ENCODE peak calls at places on chromosomes 3 and 15, in four cellular contexts. H is AG10803, O is A549, J is Calu3. N is an unnamed sample.

GRCh38 chr15:37793851-37794250 is 140.6 kb upstream of the TMCO5A start:
- DNase-seq in H (no peak), O (no peak), J (no peak), N (no peak)

GRCh38 chr3:111929484-111929883 is 49.3 kb upstream of the ABHD10 start:
- DNase-seq in H (no peak), O (no peak), J (no peak), N (no peak)

GRCh38 chr3:161640201-161640600 is 143.6 kb downstream of the OTOL1 start:
- DNase-seq in H (no peak), O (no peak), J (no peak), N (no peak)

GRCh38 chr15:65032823-65033537 is 3.5 kb upstream of the MTFMT start:
- DNase-seq in H (peak; percentile 53), O (peak; percentile 96), J (peak; percentile 73), N (peak; percentile 84)

GRCh38 chr3:32460031-32460749 is 42.5 kb downstream of the CMTM6 start:
- DNase-seq in H (no peak), O (no peak), J (no peak), N (no peak)

GRCh38 chr3:69746119-69746518 is 6.9 kb downstream of the MITF start:
- DNase-seq in H (no peak), O (no peak), J (no peak), N (no peak)

GRCh38 chr3:149224736-149225594 is 3.3 kb upstream of the CP start:
- DNase-seq in H (peak; percentile 77), O (peak; percentile 86), J (peak; percentile 73), N (peak; percentile 87)

GRCh38 chr15:90143176-90143655 is 40.9 kb upstream of the IDH2 start:
- DNase-seq in H (no peak), O (peak; percentile 88), J (peak; percentile 91), N (peak; percentile 69)

GRCh38 chr3:168881804-168882203 is 781.7 kb downstream of the MECOM start:
- DNase-seq in H (no peak), O (peak; percentile 41), J (no peak), N (no peak)

GRCh38 chr3:157029365-157029790 is 130.6 kb downstream of the CCNL1 start:
- DNase-seq in H (no peak), O (no peak), J (no peak), N (no peak)

GRCh38 chr3:69787436-69788168 is 48.3 kb downstream of the MITF start:
- DNase-seq in H (peak; percentile 69), O (peak; percentile 28), J (no peak), N (peak; percentile 56)

GRCh38 chr3:12750658-12751071 is 8.4 kb downstream of the TMEM40 start:
- DNase-seq in H (peak; percentile 96), O (no peak), J (no peak), N (peak; percentile 79)

GRCh38 chr15:92391640-92392039 is 2.0 kb upstream of the ST8SIA2 start:
- DNase-seq in H (peak; percentile 53), O (peak; percentile 76), J (peak; percentile 35), N (peak; percentile 51)

GRCh38 chr15:43828061-43828657 is 1.4 kb downstream of the WDR76 start:
- DNase-seq in H (peak; percentile 20), O (no peak), J (no peak), N (peak; percentile 6)

GRCh38 chr3:9238727-9239295 is 10.6 kb downstream of the SRGAP3 start:
- DNase-seq in H (no peak), O (no peak), J (no peak), N (no peak)

GRCh38 chr15:59691194-59691805 is 2.2 kb upstream of the BNIP2 start:
- DNase-seq in H (peak; percentile 54), O (peak; percentile 70), J (peak; percentile 66), N (peak; percentile 63)

GRCh38 chr3:126211569-126211968 is 31.2 kb upstream of the ALDH1L1 start:
- DNase-seq in H (no peak), O (no peak), J (peak; percentile 56), N (no peak)

GRCh38 chr15:48395532-48396011 is 64.3 kb downstream of the DUT start:
- DNase-seq in H (peak; percentile 99), O (no peak), J (no peak), N (no peak)

GRCh38 chr3:148975277-148975676 is 16.1 kb upstream of the GYG1 start:
- DNase-seq in H (no peak), O (peak; percentile 24), J (no peak), N (no peak)

GRCh38 chr3:35965908-35966307 is 326.6 kb downstream of the ARPP21 start:
- DNase-seq in H (peak; percentile 51), O (peak; percentile 49), J (peak; percentile 7), N (peak; percentile 42)

GRCh38 chr15:64982472-64982871 is 7.2 kb downstream of the SPG21 start:
- DNase-seq in H (peak; percentile 69), O (no peak), J (no peak), N (no peak)

GRCh38 chr15:28890711-28891495 is 5.1 kb downstream of the APBA2 start:
- DNase-seq in H (peak; percentile 17), O (no peak), J (no peak), N (no peak)

GRCh38 chr3:48215876-48216275 is 7.4 kb upstream of the CAMP start:
- DNase-seq in H (no peak), O (no peak), J (no peak), N (no peak)

GRCh38 chr3:29186131-29186599 is 94.7 kb upstream of the RBMS3 start:
- DNase-seq in H (peak; percentile 98), O (peak; percentile 19), J (no peak), N (peak; percentile 28)

GRCh38 chr3:1087066-1087555 is 5.7 kb upstream of the CNTN6 start:
- DNase-seq in H (peak; percentile 94), O (no peak), J (peak; percentile 61), N (peak; percentile 36)

GRCh38 chr3:178117641-178118040 is 418.6 kb upstream of the KCNMB2 start:
- DNase-seq in H (no peak), O (no peak), J (no peak), N (peak; percentile 3)

GRCh38 chr15:67504796-67505195 is 16.1 kb upstream of the C15orf61 start:
- DNase-seq in H (peak; percentile 95), O (no peak), J (no peak), N (peak; percentile 48)

GRCh38 chr15:71153823-71154524 is 38.7 kb downstream of the THSD4 start:
- DNase-seq in H (peak; percentile 27), O (no peak), J (no peak), N (no peak)

GRCh38 chr3:128317698-128318231 is 148.9 kb downstream of the DNAJB8 start:
- DNase-seq in H (no peak), O (no peak), J (no peak), N (no peak)

GRCh38 chr15:40282870-40283614 is at the start of gene ANKRD63:
- DNase-seq in H (no peak), O (no peak), J (no peak), N (no peak)

GRCh38 chr3:116001063-116001765 is 377.9 kb downstream of the GAP43 start:
- DNase-seq in H (peak; percentile 57), O (no peak), J (no peak), N (no peak)

GRCh38 chr3:58668247-58668646 is 1.7 kb upstream of the FAM3D start:
- DNase-seq in H (no peak), O (no peak), J (no peak), N (no peak)

GRCh38 chr3:123773681-123774431 is 110.3 kb downstream of the MYLK start:
- DNase-seq in H (peak; percentile 98), O (no peak), J (no peak), N (no peak)

GRCh38 chr3:74992898-74993297 is 378.4 kb upstream of the CNTN3 start:
- DNase-seq in H (no peak), O (no peak), J (no peak), N (no peak)

GRCh38 chr3:71975573-71975972 is 190.6 kb upstream of the PROK2 start:
- DNase-seq in H (no peak), O (no peak), J (no peak), N (no peak)

GRCh38 chr3:150765949-150766720 is 3.2 kb upstream of the SIAH2 start:
- DNase-seq in H (peak; percentile 61), O (no peak), J (no peak), N (no peak)

DNA sequence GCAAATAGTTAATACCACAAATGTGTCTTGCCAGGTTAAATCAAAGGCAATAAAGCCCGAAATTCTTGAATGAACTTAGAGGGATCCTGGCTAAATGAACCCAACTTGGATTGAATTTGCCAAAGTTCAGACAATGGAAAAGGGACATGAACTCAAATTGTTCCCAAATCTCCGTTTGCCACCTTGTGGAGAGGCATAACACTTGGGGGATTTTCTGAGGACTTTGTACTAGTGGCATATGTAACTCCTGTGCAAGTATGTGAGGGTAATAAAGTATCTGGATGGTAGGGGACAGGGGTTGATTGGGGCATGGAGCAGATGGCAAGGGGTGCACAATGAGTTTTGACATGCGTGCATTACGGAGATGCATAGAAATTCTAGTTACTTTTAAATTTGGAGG is 1.3 kb upstream of the TCAIM start:
- DNase-seq in H (peak; percentile 5), O (no peak), J (no peak), N (no peak)
- TF ChIP-seq CTCF in H (peak; percentile 28), O (no peak), J (no peak), N (no peak)

GRCh38 chr3:180633722-180634121 is 31.8 kb downstream of the TTC14 start:
- DNase-seq in H (no peak), O (no peak), J (peak; percentile 8), N (peak; percentile 13)
- TF ChIP-seq CTCF in H (no peak), O (no peak), J (no peak), N (no peak)

DNA sequence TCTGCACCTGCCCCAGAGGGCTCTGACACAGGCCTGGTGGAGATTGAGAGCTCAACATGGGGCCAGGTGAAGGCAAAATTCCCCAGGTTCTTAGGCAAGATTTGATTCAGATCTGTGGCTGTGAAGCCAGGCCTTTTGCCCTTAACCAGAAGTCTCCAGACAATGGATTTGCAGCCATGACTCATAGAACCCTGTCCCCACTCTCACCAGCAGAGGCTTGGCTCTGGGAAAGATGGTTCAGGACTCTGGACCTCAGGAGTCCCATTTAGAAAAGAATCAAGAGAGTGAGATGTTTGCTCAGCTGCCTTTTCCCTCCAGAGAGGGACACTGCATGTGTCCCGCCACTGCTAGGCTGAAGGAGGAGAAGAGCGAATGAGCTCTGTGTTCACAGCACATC is 361.4 kb upstream of the ICE2 start:
- DNase-seq in H (peak; percentile 37), O (no peak), J (no peak), N (peak; percentile 27)
- TF ChIP-seq CTCF in H (peak; percentile 27), O (no peak), J (no peak), N (no peak)

GRCh38 chr15:26628879-26629529 is 143.9 kb downstream of the GABRB3 start:
- DNase-seq in H (peak; percentile 71), O (peak; percentile 97), J (no peak), N (no peak)
- TF ChIP-seq CTCF in H (no peak), O (peak; percentile 6), J (no peak), N (no peak)

GRCh38 chr3:194584435-194584776 is 48.8 kb downstream of the TMEM44 start:
- DNase-seq in H (peak; percentile 30), O (no peak), J (no peak), N (peak; percentile 31)

GRCh38 chr3:194586839-194587238 is 46.4 kb downstream of the TMEM44 start:
- DNase-seq in H (peak; percentile 73), O (no peak), J (no peak), N (no peak)

GRCh38 chr3:194587438-194587931 is 45.7 kb downstream of the TMEM44 start:
- DNase-seq in H (peak; percentile 24), O (no peak), J (no peak), N (no peak)

GRCh38 chr3:194584866-194585265 is 48.4 kb downstream of the TMEM44 start:
- DNase-seq in H (peak; percentile 20), O (no peak), J (no peak), N (peak; percentile 47)

GRCh38 chr3:194585880-194586281 is 47.3 kb downstream of the TMEM44 start:
- DNase-seq in H (no peak), O (no peak), J (no peak), N (no peak)
- TF ChIP-seq CTCF in H (no peak), O (no peak), J (no peak), N (no peak)

N was measured in MCF 10A.